ENCODE peak calls at places on chromosome 17, in eight cellular contexts. T is stimulated activated CD4-positive, alpha-beta T cell treated with anti-CD3 and anti-CD28 coated beads, Interleukin-1b, Interleukin-23, amount 100 ng/mL, for 48 hours; Z is AG10803; R is NCI-H2107; X is SW480; C is activated CD4-positive, alpha-beta T cell treated with anti-CD3 and anti-CD28 coated beads, Interleukin-2, amount 10 ng/mL, durations not matched to agents 7 days and 5 days; M is type B pancreatic cell; D is NCI-H1694 treated with DMSO at 0.1 percent for 48 hours. V is an unnamed sample.

GRCh38 chr17:38871992-38872605 is 2.2 kb downstream of the LASP1 start:
- DNase-seq in T (no peak), Z (no peak), R (no peak), X (no peak), C (peak), M (no peak), D (no peak), V (peak)

GRCh38 chr17:48453447-48453846 is 23.4 kb upstream of the SKAP1 start:
- DNase-seq in T (no peak), Z (no peak), R (no peak), X (no peak), C (peak), M (no peak), D (no peak), V (no peak)

GRCh38 chr17:40555296-40556190 is 9.7 kb downstream of the CCR7 start:
- DNase-seq in T (peak), Z (no peak), R (no peak), X (no peak), C (no peak), M (peak), D (no peak), V (no peak)

GRCh38 chr17:72370819-72371218 is 250.0 kb downstream of the SOX9 start:
- DNase-seq in T (no peak), Z (peak), R (no peak), X (peak), C (no peak), M (no peak), D (no peak), V (no peak)

GRCh38 chr17:1294157-1294717 is 14.8 kb downstream of the TRARG1 start:
- DNase-seq in T (peak), Z (no peak), R (no peak), X (no peak), C (peak), M (no peak), D (no peak), V (peak)

GRCh38 chr17:61492759-61493526 is 40.7 kb downstream of the TBX4 start:
- DNase-seq in T (no peak), Z (peak), R (no peak), X (peak), C (no peak), M (no peak), D (no peak), V (no peak)

GRCh38 chr17:40025991-40026815 is 11.0 kb downstream of the CSF3 start:
- DNase-seq in T (no peak), Z (no peak), R (no peak), X (peak), C (peak), M (no peak), D (peak), V (peak)

GRCh38 chr17:58412910-58413630 is 4.3 kb downstream of the RNF43 start:
- DNase-seq in T (no peak), Z (no peak), R (no peak), X (peak), C (no peak), M (no peak), D (no peak), V (no peak)

GRCh38 chr17:82229686-82230626 is 1.1 kb downstream of the SLC16A3 start:
- DNase-seq in T (no peak), Z (no peak), R (no peak), X (no peak), C (no peak), M (no peak), D (no peak), V (no peak)

GRCh38 chr17:57286372-57287105 is 30.2 kb downstream of the MSI2 start:
- DNase-seq in T (no peak), Z (no peak), R (no peak), X (no peak), C (no peak), M (no peak), D (no peak), V (no peak)

GRCh38 chr17:33015716-33016346 is 24.2 kb downstream of the SPACA3 start:
- DNase-seq in T (no peak), Z (no peak), R (no peak), X (no peak), C (no peak), M (no peak), D (no peak), V (no peak)

GRCh38 chr17:42190491-42191180 is 3.7 kb downstream of the GHDC start:
- DNase-seq in T (no peak), Z (no peak), R (no peak), X (no peak), C (no peak), M (no peak), D (no peak), V (no peak)

GRCh38 chr17:57366558-57367351 is 110.4 kb downstream of the MSI2 start:
- DNase-seq in T (no peak), Z (no peak), R (no peak), X (no peak), C (no peak), M (no peak), D (peak), V (no peak)

GRCh38 chr17:10234033-10234432 is 35.6 kb upstream of the GAS7 start:
- DNase-seq in T (no peak), Z (no peak), R (no peak), X (no peak), C (no peak), M (no peak), D (no peak), V (no peak)

GRCh38 chr17:76268015-76268749 is 3.0 kb downstream of the UBALD2 start:
- DNase-seq in T (peak), Z (peak), R (peak), X (no peak), C (peak), M (no peak), D (peak), V (peak)

GRCh38 chr17:41588126-41588810 is 1.6 kb upstream of the KRT14 start:
- DNase-seq in T (no peak), Z (no peak), R (no peak), X (no peak), C (no peak), M (no peak), D (no peak), V (no peak)

GRCh38 chr17:34581446-34582184 is 2.2 kb downstream of the TMEM132E start:
- DNase-seq in T (no peak), Z (no peak), R (no peak), X (no peak), C (no peak), M (no peak), D (no peak), V (no peak)

GRCh38 chr17:4509402-4509801 is 10.7 kb downstream of the SPNS2 start:
- DNase-seq in T (no peak), Z (no peak), R (no peak), X (no peak), C (peak), M (no peak), D (no peak), V (peak)

GRCh38 chr17:40167685-40168261 is 9.5 kb upstream of the RAPGEFL1 start:
- DNase-seq in T (no peak), Z (no peak), R (no peak), X (no peak), C (no peak), M (no peak), D (no peak), V (no peak)

GRCh38 chr17:68169840-68170239 is 78.0 kb upstream of the AMZ2 start:
- DNase-seq in T (no peak), Z (no peak), R (no peak), X (no peak), C (no peak), M (peak), D (no peak), V (no peak)

GRCh38 chr17:65662166-65662565 is 100.7 kb upstream of the AXIN2 start:
- DNase-seq in T (no peak), Z (peak), R (no peak), X (no peak), C (no peak), M (no peak), D (no peak), V (no peak)

GRCh38 chr17:10761281-10761680 is 31.5 kb upstream of the TMEM220 start:
- DNase-seq in T (no peak), Z (no peak), R (no peak), X (no peak), C (no peak), M (no peak), D (no peak), V (no peak)

GRCh38 chr17:28537219-28537610 is 15.2 kb downstream of the UNC119 start:
- DNase-seq in T (no peak), Z (no peak), R (no peak), X (no peak), C (no peak), M (peak), D (no peak), V (no peak)

GRCh38 chr17:81189670-81190530 is 23.9 kb upstream of the AATK start:
- DNase-seq in T (no peak), Z (no peak), R (no peak), X (no peak), C (no peak), M (no peak), D (no peak), V (no peak)

GRCh38 chr17:694239-694638 is 20.4 kb downstream of the VPS53 start:
- DNase-seq in T (no peak), Z (peak), R (no peak), X (peak), C (no peak), M (no peak), D (no peak), V (no peak)

GRCh38 chr17:29251969-29252866 is 5.6 kb downstream of the CRYBA1 start:
- DNase-seq in T (no peak), Z (peak), R (no peak), X (peak), C (no peak), M (no peak), D (peak), V (no peak)

GRCh38 chr17:8332688-8333087 is 7.0 kb upstream of the ODF4 start:
- DNase-seq in T (no peak), Z (no peak), R (no peak), X (peak), C (no peak), M (no peak), D (no peak), V (no peak)

GRCh38 chr17:2710804-2711607 is 558 bp downstream of the CLUH start:
- DNase-seq in T (peak), Z (no peak), R (no peak), X (no peak), C (peak), M (no peak), D (no peak), V (peak)

GRCh38 chr17:29828676-29829291 is 101.2 kb downstream of the SSH2 start:
- DNase-seq in T (no peak), Z (no peak), R (no peak), X (no peak), C (no peak), M (no peak), D (no peak), V (no peak)

GRCh38 chr17:69539781-69540319 is 125.4 kb downstream of the MAP2K6 start:
- DNase-seq in T (no peak), Z (peak), R (no peak), X (peak), C (no peak), M (no peak), D (no peak), V (no peak)

GRCh38 chr17:16214190-16215001 is 938 bp downstream of the NCOR1 start:
- DNase-seq in T (no peak), Z (peak), R (no peak), X (peak), C (no peak), M (no peak), D (no peak), V (no peak)

GRCh38 chr17:78992542-78993212 is 13.0 kb upstream of the LGALS3BP start:
- DNase-seq in T (no peak), Z (no peak), R (no peak), X (no peak), C (no peak), M (no peak), D (no peak), V (no peak)

GRCh38 chr17:5745091-5745820 is 160.9 kb upstream of the NLRP1 start:
- DNase-seq in T (no peak), Z (no peak), R (no peak), X (no peak), C (no peak), M (no peak), D (no peak), V (no peak)